ENCODE peak calls at places on chromosomes 11 and 22, in four cellular contexts. M is T1000, X is SK-N-DZ, P is iris pigment epithelial cell. S is an unnamed sample.

GRCh38 chr11:73270855-73271477 is 1.2 kb upstream of the P2RY6 start:
- DNase-seq in X (no peak), M (no peak), P (no peak), S (no peak)

GRCh38 chr22:32522237-32522636 is 47.6 kb downstream of the FBXO7 start:
- DNase-seq in P (no peak), M (no peak), X (no peak), S (no peak)

GRCh38 chr22:43387815-43388214 is 24.0 kb upstream of the MPPED1 start:
- DNase-seq in X (no peak), M (no peak), P (no peak), S (no peak)

GRCh38 chr11:45157247-45158209 is 11.1 kb downstream of the PRDM11 start:
- DNase-seq in P (no peak), M (no peak), X (no peak), S (no peak)

GRCh38 chr11:130145975-130146776 is 13.4 kb upstream of the ST14 start:
- DNase-seq in P (peak), M (no peak), X (no peak), S (no peak)

GRCh38 chr11:19079643-19080440 is 19.3 kb upstream of the MRGPRX2 start:
- DNase-seq in X (no peak), M (no peak), P (peak), S (no peak)

GRCh38 chr11:99671808-99672409 is 651.2 kb downstream of the CNTN5 start:
- DNase-seq in P (no peak), X (no peak), M (no peak), S (no peak)

GRCh38 chr11:75786101-75786736 is 17.6 kb downstream of the DGAT2 start:
- DNase-seq in M (no peak), X (no peak), P (no peak), S (no peak)

GRCh38 chr22:26648011-26648497 is 9.3 kb upstream of the MIAT start:
- DNase-seq in M (no peak), X (peak), P (no peak), S (no peak)

GRCh38 chr11:846496-847098 is 3.9 kb downstream of the TSPAN4 start:
- DNase-seq in X (no peak), M (no peak), P (no peak), S (no peak)

GRCh38 chr11:7004482-7004881 is 15.7 kb downstream of the ZNF214 start:
- DNase-seq in P (peak), M (peak), X (no peak), S (no peak)

GRCh38 chr11:92827132-92827531 is 142.3 kb upstream of the MTNR1B start:
- DNase-seq in P (no peak), X (no peak), M (no peak), S (no peak)

GRCh38 chr11:62612366-62613274 is at the start of the genes EML3 and ROM1:
- DNase-seq in X (peak), M (peak), P (peak), S (peak)

GRCh38 chr22:39723899-39724351 is 153.4 kb downstream of the CACNA1I start:
- DNase-seq in X (no peak), M (no peak), P (peak), S (no peak)

GRCh38 chr11:75430692-75431532 is 2.1 kb downstream of the KLHL35 start:
- DNase-seq in P (no peak), M (no peak), X (no peak), S (no peak)

GRCh38 chr11:9293646-9294045 is 20.7 kb downstream of the TMEM41B start:
- DNase-seq in M (no peak), P (no peak), X (no peak), S (no peak)

GRCh38 chr11:78840623-78841022 is 266.0 kb upstream of the NARS2 start:
- DNase-seq in M (no peak), X (no peak), P (peak), S (no peak)

GRCh38 chr11:107446822-107447431 is 10.7 kb downstream of the CWF19L2 start:
- DNase-seq in P (no peak), M (no peak), X (no peak), S (no peak)

GRCh38 chr11:13927496-13927895 is 35.0 kb upstream of the SPON1 start:
- DNase-seq in P (no peak), M (no peak), X (no peak), S (no peak)

GRCh38 chr22:44701824-44702478 is at the start of gene PRR5:
- DNase-seq in P (peak), X (peak), M (no peak), S (peak)

GRCh38 chr22:39960791-39961746 is 872 bp downstream of the TMA7B start:
- DNase-seq in X (no peak), M (no peak), P (peak), S (peak)

GRCh38 chr22:26616650-26617049 is 1.2 kb downstream of the CRYBB1 start:
- DNase-seq in X (peak), P (no peak), M (no peak), S (no peak)

GRCh38 chr11:7437706-7438105 is 47.6 kb upstream of the OLFML1 start:
- DNase-seq in X (no peak), M (no peak), P (no peak), S (peak)

GRCh38 chr11:2804701-2805387 is 80.7 kb downstream of the CDKN1C start:
- DNase-seq in P (no peak), M (no peak), X (no peak), S (peak)

GRCh38 chr11:74278721-74279148 is 32.7 kb downstream of the P4HA3 start:
- DNase-seq in X (no peak), M (peak), P (peak), S (peak)

GRCh38 chr22:19061471-19062138 is 60.6 kb downstream of the DGCR2 start:
- DNase-seq in P (no peak), M (no peak), X (no peak), S (no peak)

GRCh38 chr11:13297917-13298356 is 20.3 kb downstream of the BMAL1 start:
- DNase-seq in X (no peak), P (peak), M (no peak), S (no peak)

GRCh38 chr11:45379162-45379863 is 93.2 kb upstream of the SYT13 start:
- DNase-seq in X (no peak), M (no peak), P (no peak), S (no peak)

GRCh38 chr11:109041876-109042275 is 377.0 kb downstream of the DDX10 start:
- DNase-seq in X (no peak), M (no peak), P (no peak), S (no peak)

GRCh38 chr11:110200241-110200640 is 96.2 kb downstream of the RDX start:
- DNase-seq in P (peak), X (no peak), M (no peak), S (no peak)

GRCh38 chr22:47121791-47122190 is 359.3 kb downstream of the TBC1D22A start:
- DNase-seq in X (no peak), M (no peak), P (no peak), S (no peak)

GRCh38 chr11:120307476-120307875 is 17.6 kb upstream of the TLCD5 start:
- DNase-seq in M (no peak), P (no peak), X (no peak), S (no peak)